ENCODE peak calls at places on chromosomes 16 and 17, in nine cellular contexts. F is fibroblast of lung, B is astrocyte, Z is BJ, X is hepatocyte, G is ascending aorta, S is mammary epithelial cell, M is DND-41, N is sigmoid colon. V is an unnamed sample. For H3K27me3 and H3K36me3, the result is how much of the 10 kb centered on the place peaks cover.

GRCh38 chr17:60157487-60158040 is 7.8 kb downstream of the CA4 start:
- DNase-seq in F (no peak), B (no peak), Z (no peak), X (peak), G (no peak), S (no peak), M (no peak), N (no peak), V (no peak)

GRCh38 chr16:77711775-77712174 is 10.5 kb upstream of the NUDT7 start:
- DNase-seq in F (peak), B (peak), Z (no peak), X (peak), G (no peak), S (no peak), M (no peak), N (no peak), V (no peak)

GRCh38 chr17:21352221-21352980 is 23.8 kb upstream of the KCNJ12 start:
- DNase-seq in F (no peak), B (no peak), Z (no peak), X (no peak), G (no peak), S (no peak), M (no peak), N (peak), V (no peak)

GRCh38 chr17:66474810-66475497 is 172.5 kb downstream of the PRKCA start:
- DNase-seq in F (no peak), B (no peak), Z (no peak), X (no peak), G (no peak), S (no peak), M (no peak), N (no peak), V (no peak)

GRCh38 chr17:52754838-52755237 is 596.3 kb upstream of the CA10 start:
- DNase-seq in F (no peak), B (no peak), Z (no peak), X (no peak), G (no peak), S (peak), M (no peak), N (no peak), V (no peak)

GRCh38 chr17:79150035-79150733 is 75.6 kb downstream of the ENGASE start:
- DNase-seq in F (no peak), B (no peak), Z (no peak), X (no peak), G (no peak), S (no peak), M (no peak), N (no peak), V (no peak)

GRCh38 chr17:76474894-76475293 is 7.5 kb downstream of the AANAT start:
- DNase-seq in F (no peak), B (no peak), Z (no peak), X (no peak), G (no peak), S (no peak), M (no peak), N (no peak), V (no peak)

GRCh38 chr17:32519769-32520701 is 33.2 kb downstream of the CDK5R1 start:
- DNase-seq in F (peak), B (peak), Z (no peak), X (peak), G (no peak), S (no peak), M (no peak), N (peak), V (no peak)

GRCh38 chr16:79816081-79816497 is 215.6 kb upstream of the MAF start:
- DNase-seq in F (no peak), B (no peak), Z (no peak), X (no peak), G (no peak), S (no peak), M (no peak), N (no peak), V (no peak)

GRCh38 chr17:83035722-83036121 is 43.7 kb upstream of the METRNL start:
- DNase-seq in F (no peak), B (no peak), Z (no peak), X (no peak), G (no peak), S (no peak), M (no peak), N (no peak), V (no peak)

GRCh38 chr17:32486701-32487459 is at the start of gene CDK5R1:
- DNase-seq in F (peak), B (peak), Z (no peak), X (peak), G (no peak), S (peak), M (peak), N (no peak), V (no peak)

DNA sequence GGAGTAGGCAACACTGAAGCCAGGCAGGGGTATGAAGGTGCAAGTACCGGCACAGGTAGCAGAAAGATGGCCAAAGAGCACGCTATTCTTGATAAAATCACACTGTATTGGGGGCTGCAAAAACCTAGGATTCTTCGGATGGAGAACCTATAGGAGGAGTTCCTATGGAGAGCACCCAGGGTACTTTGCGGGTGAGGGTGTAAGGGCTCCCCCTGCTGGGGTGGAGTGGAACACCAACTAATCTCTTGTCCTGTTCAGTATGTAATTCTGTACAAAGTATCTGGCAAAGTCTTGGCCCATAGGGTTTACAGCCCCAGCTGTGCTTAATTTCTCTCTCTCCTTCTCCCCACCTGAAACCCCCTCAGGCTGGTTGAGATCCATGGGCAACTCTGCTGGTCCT is 393.1 kb upstream of the ASIC2 start:
- DNase-seq in F (no peak), B (no peak), Z (no peak), X (no peak), G (no peak), S (no peak), M (peak), N (no peak), V (no peak)
- TF ChIP-seq CTCF in F (peak), B (no peak), Z (peak), X (peak), G (no peak), S (peak), M (peak), N (no peak), V (peak)

GRCh38 chr17:15266325-15266950 is 1.3 kb upstream of the PMP22 start:
- DNase-seq in F (no peak), B (no peak), Z (no peak), X (no peak), G (no peak), S (no peak), M (no peak), N (no peak), V (no peak)

GRCh38 chr17:15269690-15270089 is 4.6 kb upstream of the PMP22 start:
- DNase-seq in F (no peak), B (no peak), Z (no peak), X (no peak), G (no peak), S (no peak), M (no peak), N (no peak), V (no peak)

GRCh38 chr17:15269087-15269486 is 4.0 kb upstream of the PMP22 start:
- DNase-seq in F (no peak), B (no peak), Z (no peak), X (no peak), G (no peak), S (no peak), M (no peak), N (no peak), V (no peak)

GRCh38 chr17:15268465-15268864 is 3.3 kb upstream of the PMP22 start:
- DNase-seq in F (peak), B (no peak), Z (no peak), X (no peak), G (no peak), S (no peak), M (no peak), N (no peak), V (no peak)

GRCh38 chr17:15268003-15268402 is 2.9 kb upstream of the PMP22 start:
- DNase-seq in F (no peak), B (no peak), Z (no peak), X (no peak), G (no peak), S (no peak), M (no peak), N (no peak), V (no peak)
- H3K27me3 ChIP-seq in F (under half), B (under half), Z (under half), X (under half), G (under half), S (under half), M (under half), N (under half), V (under half)

GRCh38 chr16:31082368-31083045 is 6.2 kb downstream of the PRSS53 start:
- DNase-seq in F (no peak), B (no peak), Z (no peak), X (peak), G (no peak), S (no peak), M (no peak), N (peak), V (no peak)
- H3K36me3 ChIP-seq in F (under half), B (under half), Z (under half), X (under half), G (half or more), S (under half), M (half or more), N (under half), V (under half)

DNA sequence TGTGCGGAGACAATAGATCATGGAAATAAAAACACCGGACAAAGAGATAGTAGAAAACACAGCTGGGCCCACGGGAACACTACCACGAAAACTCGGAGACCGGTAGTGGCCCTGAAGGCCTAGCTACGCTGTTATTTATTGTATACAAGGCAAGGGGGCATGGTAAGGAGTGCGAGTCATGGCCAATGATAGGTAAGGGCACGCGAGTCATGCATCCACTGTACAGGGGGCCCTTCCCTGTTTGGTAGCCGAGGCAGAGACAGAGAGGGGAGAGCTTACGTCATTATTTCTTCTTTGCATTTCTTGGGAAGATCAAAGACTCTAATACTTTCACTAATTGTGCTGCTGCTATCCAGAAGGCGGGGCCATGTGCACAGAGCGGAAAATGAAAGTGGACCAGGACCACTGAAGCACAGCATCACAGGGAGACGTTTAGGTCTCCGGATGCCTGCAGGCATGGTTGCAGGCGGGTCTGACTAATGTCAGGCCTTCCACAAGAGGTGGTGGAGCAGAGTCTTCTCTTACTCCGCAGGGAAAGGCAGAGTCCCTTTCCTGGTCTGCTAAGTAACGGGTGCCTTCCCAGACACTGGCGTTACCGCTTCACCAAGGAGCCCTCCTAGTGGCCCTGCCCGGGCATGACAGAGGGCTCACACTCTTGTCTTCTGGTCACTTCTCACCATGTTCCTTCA is 74.4 kb upstream of the ARL4D start:
- DNase-seq in F (no peak), B (no peak), Z (no peak), X (no peak), G (no peak), S (no peak), M (no peak), N (no peak), V (peak)
- TF ChIP-seq CTCF in F (no peak), B (no peak), Z (peak), X (no peak), G (no peak), S (peak), M (no peak), N (no peak), V (peak)

DNA sequence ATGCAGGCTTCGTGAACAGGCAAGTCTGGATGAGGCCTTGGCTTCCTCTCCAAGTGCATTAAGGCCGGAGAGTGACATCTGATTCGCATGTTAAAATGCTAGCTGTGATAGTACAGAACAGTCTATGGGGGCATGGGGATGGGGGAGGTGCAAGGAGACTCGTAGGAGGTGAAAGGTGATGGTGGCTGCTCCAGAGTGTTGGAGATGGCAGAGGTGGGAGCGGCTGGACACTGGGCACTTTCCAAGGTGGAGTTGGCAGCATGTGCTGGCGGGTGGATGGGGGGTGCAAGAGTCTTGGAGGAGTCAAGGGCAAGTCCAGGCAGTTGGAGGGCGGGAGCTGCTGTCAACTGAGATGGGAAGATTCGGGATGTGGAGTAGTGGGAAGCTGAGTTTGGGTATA is 350.9 kb upstream of the TNRC6C start:
- DNase-seq in F (no peak), B (no peak), Z (no peak), X (no peak), G (peak), S (no peak), M (no peak), N (peak), V (no peak)
- H3K27me3 ChIP-seq in F (under half), B (under half), Z (under half), X (under half), G (under half), S (under half), M (under half), N (under half), V (under half)

GRCh38 chr16:69434066-69434465 is 9.6 kb downstream of the CYB5B start:
- DNase-seq in F (no peak), B (no peak), Z (no peak), X (no peak), G (no peak), S (no peak), M (no peak), N (no peak), V (no peak)
- H3K36me3 ChIP-seq in F (under half), B (under half), Z (under half), X (under half), G (under half), S (under half), M (half or more), N (under half), V (under half)

GRCh38 chr17:50603340-50603739 is 31.3 kb upstream of the ABCC3 start:
- DNase-seq in F (no peak), B (no peak), Z (no peak), X (no peak), G (no peak), S (no peak), M (no peak), N (no peak), V (no peak)
- TF ChIP-seq CTCF in F (no peak), B (no peak), Z (peak), X (no peak), G (no peak), S (peak), M (peak), N (no peak), V (no peak)

DNA sequence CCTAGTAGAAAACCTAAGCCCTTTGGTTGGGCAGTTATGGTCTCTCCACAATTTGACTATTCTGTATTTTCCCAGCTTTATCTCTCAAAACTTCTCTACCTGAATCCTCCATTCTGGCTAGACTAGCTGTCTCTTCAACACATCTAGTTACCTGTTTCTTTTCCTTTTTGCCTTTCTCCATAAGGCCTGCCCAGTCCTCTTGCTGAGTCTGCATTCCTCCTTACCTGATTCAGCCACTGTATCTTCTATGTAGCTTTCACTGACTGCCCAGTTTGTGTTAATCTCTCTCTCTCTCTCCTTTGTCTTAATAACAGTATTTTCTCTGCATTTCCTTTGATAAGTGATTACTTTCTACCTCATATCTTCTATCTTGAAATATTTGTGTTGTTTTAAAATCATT is 2.1 kb upstream of the EVI2A start:
- DNase-seq in F (no peak), B (no peak), Z (no peak), X (no peak), G (no peak), S (no peak), M (no peak), N (no peak), V (no peak)
- H3K27me3 ChIP-seq in F (under half), B (under half), Z (under half), X (under half), G (under half), S (under half), M (under half), N (under half), V (under half)

GRCh38 chr17:4059656-4060055 is 83.2 kb downstream of the ZZEF1 start:
- DNase-seq in F (no peak), B (no peak), Z (no peak), X (no peak), G (no peak), S (no peak), M (no peak), N (no peak), V (no peak)
- H3K36me3 ChIP-seq in F (under half), B (half or more), Z (under half), X (under half), G (half or more), S (under half), M (half or more), N (under half), V (under half)

DNA sequence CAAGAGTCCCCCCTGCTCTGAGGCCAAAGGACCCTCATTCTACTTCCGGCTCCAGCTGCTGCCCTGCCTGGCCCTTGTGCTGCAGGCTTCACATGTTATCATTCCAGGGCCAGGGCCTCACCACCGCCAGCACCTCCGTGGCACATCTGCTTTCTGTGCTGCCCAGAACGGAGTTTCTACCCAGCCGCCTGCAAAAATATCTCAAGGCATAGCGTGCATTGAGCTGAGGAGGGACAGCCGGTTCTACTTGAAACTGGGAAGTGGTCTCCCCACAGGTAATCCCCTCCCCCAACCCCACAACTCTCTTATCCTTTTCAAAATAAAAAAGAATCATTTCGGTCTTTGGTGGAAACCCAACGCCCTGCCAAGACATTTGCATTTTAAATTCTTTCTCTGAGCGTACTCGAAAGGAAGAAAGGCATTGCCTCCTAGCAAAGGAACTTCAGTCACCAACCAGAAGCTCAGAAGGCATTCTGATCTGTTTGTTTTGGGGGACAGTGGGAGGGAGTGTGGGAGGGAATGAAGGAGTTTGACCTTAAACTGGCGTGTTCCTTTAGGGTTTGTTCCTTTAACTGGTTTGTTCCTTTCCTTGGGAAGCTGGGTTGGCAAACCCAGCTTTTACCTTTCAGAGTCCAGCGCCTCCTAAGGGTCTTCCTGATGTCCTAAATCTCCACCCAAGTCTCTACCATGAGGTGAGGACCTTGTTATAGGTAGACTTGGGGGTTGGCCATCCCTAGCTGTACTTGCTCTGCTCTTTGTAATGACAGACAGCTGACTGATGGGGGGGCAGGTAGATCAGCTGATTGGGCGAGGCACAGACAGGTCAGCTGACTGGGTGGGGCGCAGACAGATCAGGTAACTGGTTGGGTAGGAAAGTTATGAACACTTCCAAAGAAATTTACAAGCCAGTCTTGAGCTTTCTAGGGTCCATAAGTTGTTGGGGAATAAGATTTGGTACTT is 33.4 kb upstream of the PIK3R6 start:
- DNase-seq in F (no peak), B (no peak), Z (no peak), X (no peak), G (peak), S (no peak), M (no peak), N (no peak), V (no peak)
- TF ChIP-seq CTCF in F (no peak), B (no peak), Z (no peak), X (no peak), G (no peak), S (no peak), M (no peak), N (no peak), V (no peak)

V was measured in kidney epithelial cell.